ENCODE peak calls at places on chromosomes 11 and 22, in five cellular contexts. D is NB4; W is activated CD4-positive, alpha-beta T cell treated with anti-CD3 and anti-CD28 coated beads, Interleukin-2, amount 50 U/mL, for 4 hours; Q is HTR-8/SVneo; L is heart left ventricle. A is an unnamed sample.
A peak's percentile ranks its signal among the peaks of the same experiment; 100 is the strongest.

GRCh38 chr22:36660510-36660840 is 43.1 kb downstream of the CACNG2 start:
- DNase-seq in D (no peak), W (no peak), Q (no peak), L (no peak), A (no peak)

GRCh38 chr22:48089601-48090331 is 1327.3 kb downstream of the TBC1D22A start:
- DNase-seq in D (peak; percentile 23), W (no peak), Q (peak; percentile 6), L (no peak), A (no peak)

GRCh38 chr11:22957890-22958289 is 97.6 kb upstream of the CCDC179 start:
- DNase-seq in D (no peak), W (no peak), Q (no peak), L (no peak), A (no peak)

GRCh38 chr11:83845797-83846196 is 559.6 kb upstream of the CCDC90B start:
- DNase-seq in D (no peak), W (no peak), Q (no peak), L (no peak), A (no peak)

GRCh38 chr22:37431811-37432707 is 4.8 kb upstream of the ELFN2 start:
- DNase-seq in D (peak; percentile 84), W (no peak), Q (peak; percentile 84), L (no peak), A (peak; percentile 98)

GRCh38 chr22:50530280-50530856 is 556 bp upstream of the TYMP start:
- DNase-seq in D (peak; percentile 84), W (no peak), Q (no peak), L (peak; percentile 94), A (no peak)

GRCh38 chr11:80307676-80308075 is 866.8 kb upstream of the TENM4 start:
- DNase-seq in D (no peak), W (no peak), Q (no peak), L (no peak), A (no peak)

GRCh38 chr11:115711021-115711420 is 206.8 kb upstream of the CADM1 start:
- DNase-seq in D (peak; percentile 63), W (no peak), Q (no peak), L (no peak), A (no peak)

GRCh38 chr11:132962026-132962425 is 570.3 kb downstream of the OPCML start:
- DNase-seq in D (no peak), W (no peak), Q (no peak), L (no peak), A (no peak)

GRCh38 chr11:66934971-66935779 is 23.0 kb downstream of the PC start:
- DNase-seq in D (peak; percentile 49), W (no peak), Q (no peak), L (no peak), A (peak; percentile 88)

GRCh38 chr11:16155448-16155847 is 200.9 kb downstream of the SOX6 start:
- DNase-seq in D (no peak), W (no peak), Q (no peak), L (no peak), A (no peak)

GRCh38 chr22:49087163-49087562 is 740.5 kb downstream of the BRD1 start:
- DNase-seq in D (no peak), W (no peak), Q (no peak), L (no peak), A (no peak)

GRCh38 chr11:36436084-36436483 is 74.0 kb downstream of the TRAF6 start:
- DNase-seq in D (no peak), W (no peak), Q (no peak), L (no peak), A (no peak)